ENCODE peak calls at places on chromosomes 16 and 17, in four cellular contexts. A is right lobe of liver, E is thyroid gland, R is Peyer's patch. V is an unnamed sample.
A peak's percentile ranks its signal among the peaks of the same experiment; 100 is the strongest.

GRCh38 chr17:74215332-74215727 is 2.0 kb downstream of the TTYH2 start:
- DNase-seq in A (no peak), E (no peak), R (no peak), V (peak; percentile 72)

GRCh38 chr17:40484285-40484972 is 17.0 kb downstream of the TNS4 start:
- DNase-seq in A (no peak), E (no peak), R (no peak), V (no peak)

GRCh38 chr16:85238233-85238647 is 126.0 kb upstream of the CIBAR2 start:
- DNase-seq in A (no peak), E (peak; percentile 92), R (peak; percentile 19), V (peak; percentile 81)

GRCh38 chr16:70695351-70696070 is 9.7 kb upstream of the MTSS2 start:
- DNase-seq in A (peak; percentile 79), E (peak; percentile 69), R (no peak), V (no peak)

GRCh38 chr17:6623941-6624340 is 16.6 kb downstream of the KIAA0753 start:
- DNase-seq in A (no peak), E (no peak), R (no peak), V (no peak)

GRCh38 chr17:75271955-75272847 is 1.2 kb upstream of the MIF4GD start:
- DNase-seq in A (no peak), E (no peak), R (no peak), V (no peak)

GRCh38 chr16:85435298-85435697 is 177.8 kb upstream of the GSE1 start:
- DNase-seq in A (no peak), E (no peak), R (no peak), V (no peak)

GRCh38 chr16:1641261-1641660 is 29.1 kb downstream of the CRAMP1 start:
- DNase-seq in A (no peak), E (no peak), R (no peak), V (no peak)

GRCh38 chr17:7747586-7747985 is 30.0 kb downstream of the DNAH2 start:
- DNase-seq in A (no peak), E (no peak), R (no peak), V (no peak)

GRCh38 chr17:35683588-35683987 is 47.9 kb upstream of the RASL10B start:
- DNase-seq in A (no peak), E (no peak), R (no peak), V (no peak)

GRCh38 chr17:56594528-56595418 is 1.3 kb downstream of the NOG start:
- DNase-seq in A (no peak), E (no peak), R (no peak), V (no peak)

GRCh38 chr17:7405882-7406825 is 1.5 kb upstream of the NLGN2 start:
- DNase-seq in A (no peak), E (no peak), R (no peak), V (no peak)

GRCh38 chr16:80285089-80285488 is 255.7 kb upstream of the DYNLRB2 start:
- DNase-seq in A (no peak), E (no peak), R (no peak), V (no peak)

GRCh38 chr17:76008630-76009425 is 8.2 kb downstream of the CDK3 start:
- DNase-seq in A (no peak), E (no peak), R (no peak), V (no peak)

GRCh38 chr16:86387461-86388440 is 122.6 kb upstream of the FOXF1 start:
- DNase-seq in A (no peak), E (no peak), R (no peak), V (no peak)

GRCh38 chr16:19173649-19174383 is 5.8 kb downstream of the SYT17 start:
- DNase-seq in A (no peak), E (no peak), R (peak; percentile 56), V (no peak)

GRCh38 chr17:63657776-63658175 is 35.6 kb downstream of the MAP3K3 start:
- DNase-seq in A (no peak), E (peak; percentile 75), R (no peak), V (no peak)

DNA sequence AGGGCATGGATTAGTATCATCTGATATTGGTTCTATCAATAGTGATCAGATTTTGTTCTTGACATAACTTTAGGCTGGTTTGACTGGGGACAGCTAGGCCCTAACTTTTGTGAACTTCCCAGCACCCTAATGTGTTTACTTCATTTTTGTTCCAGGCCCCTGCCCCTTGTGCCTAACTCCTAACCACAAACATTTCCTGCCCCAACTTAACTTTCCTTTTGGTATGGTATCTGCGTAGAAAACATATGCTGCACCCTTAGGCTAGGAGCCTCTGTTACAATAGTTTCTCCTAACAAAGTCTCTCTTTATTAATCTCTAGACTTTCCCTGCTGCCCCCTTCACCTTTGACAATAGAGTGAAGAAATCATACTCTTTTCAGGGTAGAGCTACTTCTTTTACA is 2.5 kb downstream of the ADPRM start:
- DNase-seq in A (no peak), E (no peak), R (peak; percentile 45), V (no peak)
- H3K4me1 ChIP-seq in A (peaks cover 11% of the 10 kb centered on the region), E (peaks cover 34% of the 10 kb centered on the region), R (no peaks in the 10 kb centered on the region), V (no peaks in the 10 kb centered on the region)

GRCh38 chr17:77326636-77327035 is 185.9 kb downstream of the SEC14L1 start:
- DNase-seq in A (peak; percentile 12), E (peak; percentile 2), R (peak; percentile 15), V (peak; percentile 50)
- H3K27ac ChIP-seq in A (peak overlapping the region; percentile 41), E (no peak overlapping the region), R (peak overlapping the region; percentile 80), V (no peak overlapping the region)

DNA sequence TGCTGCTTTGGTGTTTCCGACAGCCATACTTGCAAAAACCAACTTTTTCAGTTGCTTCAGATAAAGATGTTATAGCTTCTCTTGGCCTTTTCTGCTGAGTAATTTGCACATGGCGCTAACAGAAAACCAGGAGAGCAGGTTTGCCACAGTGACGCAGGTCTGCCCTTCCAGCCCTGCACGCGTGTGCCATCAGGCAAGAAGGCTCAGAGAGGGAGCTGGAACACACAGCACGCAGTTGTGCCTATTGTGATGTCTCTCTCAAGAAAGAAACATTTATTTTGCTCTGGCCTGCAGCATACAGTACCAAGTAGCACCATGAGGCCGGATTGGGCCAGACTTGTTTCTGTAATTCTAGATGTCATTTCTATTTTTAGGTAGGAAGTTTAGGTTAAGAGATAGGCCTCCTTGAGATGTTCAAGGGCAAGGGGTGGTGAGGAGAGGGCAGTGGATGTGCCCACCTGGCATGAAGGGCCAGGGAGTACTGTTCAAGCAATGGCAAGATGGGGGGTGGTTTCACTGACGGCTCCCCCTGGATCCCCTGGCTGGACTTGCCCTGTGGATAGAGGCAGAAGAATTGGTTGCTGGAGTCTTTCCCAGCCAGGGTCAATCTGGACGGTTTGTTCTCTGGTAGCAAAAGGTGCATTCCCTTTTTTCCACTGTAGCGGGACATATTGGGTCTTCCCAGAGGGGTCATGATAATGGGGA is 1.9 kb downstream of the CBX2 start:
- DNase-seq in A (no peak), E (no peak), R (no peak), V (no peak)
- H3K4me3 ChIP-seq in A (no peak overlapping the region), E (no peak overlapping the region), R (no peak overlapping the region), V (no peak overlapping the region)

GRCh38 chr17:38603786-38604478 is 1.8 kb downstream of the SRCIN1 start:
- DNase-seq in A (no peak), E (no peak), R (no peak), V (no peak)

GRCh38 chr17:38605852-38606645 is at the start of gene SRCIN1:
- DNase-seq in A (no peak), E (peak; percentile 56), R (peak; percentile 23), V (no peak)

GRCh38 chr17:38602862-38603785 is 2.6 kb downstream of the SRCIN1 start:
- DNase-seq in A (no peak), E (no peak), R (no peak), V (no peak)

GRCh38 chr17:38605230-38605851 is 411 bp downstream of the SRCIN1 start:
- DNase-seq in A (no peak), E (no peak), R (no peak), V (no peak)

GRCh38 chr17:38604479-38605229 is 1.1 kb downstream of the SRCIN1 start:
- DNase-seq in A (no peak), E (no peak), R (no peak), V (no peak)
- H3K4me1 ChIP-seq in A (peaks cover 20% of the 10 kb centered on the region), E (peaks cover 7% of the 10 kb centered on the region), R (peaks cover 8% of the 10 kb centered on the region), V (no peaks in the 10 kb centered on the region)

GRCh38 chr16:58417600-58417999 is 25.3 kb downstream of the GINS3 start:
- DNase-seq in A (no peak), E (no peak), R (no peak), V (no peak)
- H3K27ac ChIP-seq in A (no peak overlapping the region), E (no peak overlapping the region), R (no peak overlapping the region), V (peak overlapping the region; percentile 94)

DNA sequence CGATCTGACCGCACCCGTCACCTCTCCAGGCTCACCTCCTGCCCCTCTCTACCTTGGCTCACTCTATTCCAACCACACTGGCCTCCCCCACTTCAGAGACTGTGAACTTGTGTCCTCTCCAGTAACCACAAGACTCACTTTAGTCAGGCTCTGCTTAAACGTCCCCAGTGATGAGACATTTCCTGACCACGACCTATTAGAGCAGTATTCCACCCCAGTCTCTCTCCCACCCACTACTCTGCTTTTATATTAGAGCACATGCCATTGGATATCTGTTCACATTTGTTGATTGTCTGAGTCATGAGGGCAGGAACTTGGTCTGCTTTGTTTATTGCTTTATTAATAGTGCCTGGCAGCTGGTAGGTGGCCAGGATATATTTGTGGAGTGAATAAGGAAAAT is 20.1 kb downstream of the COX11 start:
- DNase-seq in A (no peak), E (no peak), R (no peak), V (no peak)
- H3K4me3 ChIP-seq in A (no peak overlapping the region), E (no peak overlapping the region), R (no peak overlapping the region), V (no peak overlapping the region)

GRCh38 chr17:80946449-80946848 is 45.2 kb upstream of the CHMP6 start:
- DNase-seq in A (peak; percentile 28), E (no peak), R (no peak), V (no peak)

GRCh38 chr17:80947200-80947940 is 44.3 kb upstream of the CHMP6 start:
- DNase-seq in A (peak; percentile 35), E (no peak), R (no peak), V (no peak)

GRCh38 chr17:80948961-80949450 is 42.6 kb upstream of the CHMP6 start:
- DNase-seq in A (peak; percentile 50), E (no peak), R (no peak), V (no peak)

GRCh38 chr17:80949451-80950421 is 41.9 kb upstream of the CHMP6 start:
- DNase-seq in A (peak; percentile 49), E (no peak), R (no peak), V (no peak)

DNA sequence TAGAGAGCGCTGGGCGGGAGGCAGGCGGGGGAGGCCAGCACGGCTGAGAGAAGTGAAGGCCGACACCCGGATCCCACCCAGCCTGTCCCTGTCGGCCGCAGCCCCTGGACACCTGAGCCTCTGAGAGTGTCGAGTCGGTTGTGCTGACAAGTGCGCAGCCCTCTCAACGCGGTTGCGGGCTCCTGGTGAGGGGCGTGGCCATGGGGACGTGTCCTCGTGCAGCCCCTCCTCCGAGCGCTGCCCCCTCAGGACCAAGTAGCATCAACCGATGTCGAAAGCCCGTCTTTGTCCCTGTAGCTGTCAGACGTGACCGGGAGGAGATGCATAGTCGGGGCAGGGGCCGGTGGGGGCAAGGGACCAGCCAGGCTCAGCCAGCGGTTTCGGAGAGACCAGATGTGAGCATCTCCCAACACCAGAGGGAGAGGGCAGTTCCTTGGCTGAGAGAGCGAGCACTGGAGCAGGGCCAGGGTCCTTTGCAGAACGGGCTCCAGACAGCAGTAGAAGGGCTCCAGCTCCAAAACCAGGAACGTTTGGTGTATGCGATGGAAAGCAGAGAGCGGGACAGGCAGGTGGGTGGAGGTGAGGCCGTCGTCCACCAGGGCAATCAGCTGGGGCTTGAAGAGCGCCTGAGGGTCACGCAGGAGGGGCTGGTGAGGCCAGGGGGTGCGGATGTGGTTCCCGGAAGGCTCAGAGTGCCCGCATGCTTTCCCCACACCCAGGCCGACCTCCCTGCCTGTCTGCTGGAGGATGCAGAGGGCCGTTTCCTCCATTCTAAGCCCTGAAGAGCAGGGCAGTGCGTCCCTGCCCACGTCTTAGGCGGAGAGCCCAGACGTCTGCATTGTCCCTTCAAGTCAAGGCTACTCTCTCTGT is 43.3 kb upstream of the CHMP6 start:
- DNase-seq in A (peak; percentile 42), E (no peak), R (no peak), V (no peak)
- H3K4me1 ChIP-seq in A (no peaks in the 10 kb centered on the region), E (no peaks in the 10 kb centered on the region), R (no peaks in the 10 kb centered on the region), V (peaks cover 8% of the 10 kb centered on the region)

V was measured in right atrium auricular region.